ENCODE peak calls at places on chromosome 20, in five cellular contexts. B is ovary, T is HCT116, P is breast epithelium, A is uterus. X is an unnamed sample.
A peak's percentile ranks its signal among the peaks of the same experiment; 100 is the strongest.

GRCh38 chr20:58402305-58402704 is 13.3 kb downstream of the VAPB start:
- DNase-seq in B (no peak), T (no peak), P (no peak), A (no peak), X (no peak)

GRCh38 chr20:49867453-49868215 is 47.7 kb downstream of the SPATA2 start:
- DNase-seq in B (no peak), T (no peak), P (no peak), A (no peak), X (no peak)

GRCh38 chr20:51931321-51931720 is 129.0 kb upstream of the SALL4 start:
- DNase-seq in B (no peak), T (no peak), P (no peak), A (no peak), X (no peak)

GRCh38 chr20:20214757-20215275 is 153.1 kb upstream of the INSM1 start:
- DNase-seq in B (no peak), T (no peak), P (no peak), A (no peak), X (no peak)

GRCh38 chr20:2217857-2218529 is 77.8 kb upstream of the TGM3 start:
- DNase-seq in B (no peak), T (no peak), P (no peak), A (no peak), X (no peak)

GRCh38 chr20:63125581-63125892 is 90.4 kb downstream of the YTHDF1 start:
- DNase-seq in B (no peak), T (no peak), P (no peak), A (no peak), X (no peak)

GRCh38 chr20:1841554-1842140 is 53.6 kb upstream of the SIRPA start:
- DNase-seq in B (no peak), T (no peak), P (peak; percentile 57), A (no peak), X (no peak)

GRCh38 chr20:10596726-10597125 is 77.1 kb downstream of the JAG1 start:
- DNase-seq in B (no peak), T (no peak), P (no peak), A (no peak), X (no peak)

GRCh38 chr20:10665027-10665561 is 8.7 kb downstream of the JAG1 start:
- DNase-seq in B (no peak), T (no peak), P (no peak), A (no peak), X (no peak)

GRCh38 chr20:43191946-43192847 is 2.5 kb upstream of the PTPRT start:
- DNase-seq in B (no peak), T (no peak), P (peak; percentile 22), A (no peak), X (no peak)

GRCh38 chr20:5737619-5737953 is 12.6 kb upstream of the SHLD1 start:
- DNase-seq in B (no peak), T (no peak), P (no peak), A (no peak), X (no peak)

GRCh38 chr20:17835941-17836861 is 132.4 kb downstream of the SNX5 start:
- DNase-seq in B (peak; percentile 76), T (no peak), P (peak; percentile 48), A (peak; percentile 88), X (peak; percentile 85)

GRCh38 chr20:48657426-48658197 is 170.2 kb downstream of the PREX1 start:
- DNase-seq in B (peak; percentile 71), T (peak; percentile 52), P (peak; percentile 63), A (peak; percentile 63), X (no peak)

GRCh38 chr20:35772563-35773058 is 796 bp downstream of the PHF20 start:
- DNase-seq in B (no peak), T (no peak), P (no peak), A (peak; percentile 22), X (no peak)

GRCh38 chr20:35766843-35767242 is 5.0 kb upstream of the PHF20 start:
- DNase-seq in B (no peak), T (no peak), P (no peak), A (no peak), X (no peak)

GRCh38 chr20:35771367-35771688 is 487 bp upstream of the PHF20 start:
- DNase-seq in B (no peak), T (no peak), P (no peak), A (peak; percentile 20), X (no peak)

GRCh38 chr20:35771689-35772562 is at the start of gene PHF20:
- DNase-seq in B (peak; percentile 100), T (peak; percentile 92), P (peak; percentile 99), A (peak; percentile 99), X (peak; percentile 100)

DNA sequence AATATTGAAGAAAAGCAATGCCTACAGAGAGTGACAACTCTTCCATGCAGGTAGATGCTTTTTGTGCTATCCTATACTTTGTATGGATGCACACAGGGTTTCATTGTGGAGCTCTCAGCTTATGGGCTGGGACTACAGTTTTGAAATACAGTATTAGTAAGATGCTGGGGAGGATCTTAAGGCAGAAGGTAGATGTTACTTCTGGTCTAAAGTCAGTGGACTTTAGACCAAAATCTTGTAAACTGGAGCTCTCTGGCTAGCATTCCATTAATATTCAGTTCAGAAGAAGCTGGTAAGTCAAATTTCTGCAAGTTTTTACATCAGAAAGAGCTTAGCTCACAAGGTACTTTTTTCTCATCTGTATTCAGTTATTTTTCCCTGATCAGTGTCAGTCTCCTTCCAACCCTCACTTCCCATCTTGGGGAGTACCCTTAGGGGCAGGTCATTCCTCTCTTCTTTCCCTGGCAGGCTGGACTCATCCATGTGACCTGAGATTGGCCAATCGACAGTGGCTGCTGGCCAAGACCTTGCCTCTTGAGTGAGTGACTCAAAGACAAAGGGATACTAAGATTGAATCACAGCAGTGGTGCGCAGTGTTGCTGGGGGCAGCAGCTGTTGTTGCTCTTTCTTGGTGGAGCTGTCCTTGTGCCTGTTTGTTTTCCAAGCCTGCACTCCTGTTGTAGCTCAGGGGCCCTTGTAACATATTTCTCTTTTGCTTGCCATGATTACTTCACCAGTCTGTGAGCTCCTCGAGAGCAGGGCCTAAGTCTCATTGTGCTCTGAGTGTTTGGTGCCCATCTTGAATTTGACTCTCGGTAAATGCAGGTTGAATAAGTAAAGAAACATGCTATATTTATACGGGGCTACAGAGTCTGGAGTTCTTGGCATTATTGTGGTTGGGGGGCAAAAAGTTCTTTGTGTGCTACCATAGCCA is 2.8 kb upstream of the PHF20 start:
- DNase-seq in B (peak; percentile 95), T (peak; percentile 77), P (peak; percentile 97), A (peak; percentile 99), X (peak; percentile 98)
- TF ChIP-seq POLR2A in B (peak; percentile 67), T (peak; percentile 88), P (peak; percentile 54), A (peak; percentile 83), X (peak; percentile 22)

GRCh38 chr20:57306747-57307146 is 22.9 kb upstream of the SPO11 start:
- DNase-seq in B (no peak), T (no peak), P (no peak), A (no peak), X (no peak)
- TF ChIP-seq CTCF in B (no peak), T (no peak), P (no peak), A (no peak), X (no peak)

DNA sequence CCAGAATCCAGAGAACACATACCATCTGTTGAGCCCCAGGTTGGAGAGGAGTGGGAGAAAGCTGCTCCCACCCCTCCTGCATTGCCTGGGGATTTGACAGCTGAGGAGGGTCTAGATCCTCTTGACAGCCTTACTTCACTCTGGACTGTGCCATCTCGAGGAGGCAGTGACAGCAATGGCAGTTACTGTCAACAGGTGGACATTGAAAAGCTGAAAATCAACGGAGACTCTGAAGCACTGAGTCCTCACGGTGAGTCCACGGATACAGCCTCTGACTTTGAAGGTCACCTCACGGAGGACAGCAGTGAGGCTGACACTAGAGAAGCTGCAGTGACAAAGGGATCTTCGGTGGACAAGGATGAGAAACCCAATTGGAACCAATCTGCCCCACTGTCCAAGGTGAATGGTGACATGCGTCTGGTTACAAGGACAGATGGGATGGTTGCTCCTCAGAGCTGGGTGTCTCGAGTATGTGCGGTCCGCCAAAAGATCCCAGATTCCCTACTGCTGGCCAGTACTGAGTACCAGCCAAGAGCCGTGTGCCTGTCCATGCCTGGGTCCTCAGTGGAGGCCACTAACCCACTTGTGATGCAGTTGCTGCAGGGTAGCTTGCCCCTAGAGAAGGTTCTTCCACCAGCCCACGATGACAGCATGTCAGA is 77.4 kb downstream of the ASXL1 start:
- DNase-seq in B (no peak), T (no peak), P (no peak), A (no peak), X (no peak)
- H3K36me3 ChIP-seq in B (no peaks in the 10 kb centered on the region), T (peaks cover 56% of the 10 kb centered on the region), P (peaks cover 23% of the 10 kb centered on the region), A (no peaks in the 10 kb centered on the region), X (peaks cover 88% of the 10 kb centered on the region)

GRCh38 chr20:3890410-3890751 is 1.2 kb downstream of the PANK2 start:
- DNase-seq in B (peak; percentile 18), T (no peak), P (no peak), A (no peak), X (no peak)

GRCh38 chr20:3890999-3891929 is 2.1 kb downstream of the PANK2 start:
- DNase-seq in B (peak; percentile 21), T (no peak), P (no peak), A (no peak), X (no peak)

GRCh38 chr20:3889489-3890409 is 562 bp downstream of the PANK2 start:
- DNase-seq in B (peak; percentile 68), T (no peak), P (no peak), A (peak; percentile 43), X (peak; percentile 75)

GRCh38 chr20:3887870-3888614 is 1.1 kb upstream of the PANK2 start:
- DNase-seq in B (peak; percentile 47), T (peak; percentile 26), P (no peak), A (peak; percentile 47), X (no peak)

GRCh38 chr20:3888622-3889488 is at the start of gene PANK2:
- DNase-seq in B (peak; percentile 100), T (peak; percentile 99), P (peak; percentile 98), A (peak; percentile 100), X (peak; percentile 99)
- TF ChIP-seq POLR2A in B (peak; percentile 95), T (peak; percentile 52), P (peak; percentile 75), A (peak; percentile 86), X (peak; percentile 92)